ENCODE peak calls at places on chromosomes 12 and 14, in five cellular contexts. One of them, this sample, is unnamed.
A peak's percentile ranks its signal among the peaks of the same experiment; 100 is the strongest.

GRCh38 chr12:71846322-71846940 is 6.9 kb downstream of the TBC1D15 start:
- DNase-seq in astrocyte of the spinal cord: peak; percentile 52
- DNase-seq in heart left ventricle: no peak
- DNase-seq in head of caudate nucleus: no peak
- DNase-seq in NCI-H146: peak; percentile 31
- DNase-seq in this sample: peak; percentile 57

GRCh38 chr12:67773896-67774295 is 125.4 kb downstream of the DYRK2 start:
- DNase-seq in heart left ventricle: no peak
- DNase-seq in head of caudate nucleus: no peak
- DNase-seq in NCI-H146: no peak
- DNase-seq in astrocyte of the spinal cord: peak; percentile 59
- DNase-seq in this sample: no peak

GRCh38 chr14:26992403-26993115 is 394.7 kb upstream of the NOVA1 start:
- DNase-seq in head of caudate nucleus: no peak
- DNase-seq in heart left ventricle: no peak
- DNase-seq in astrocyte of the spinal cord: no peak
- DNase-seq in NCI-H146: no peak
- DNase-seq in this sample: no peak

GRCh38 chr12:115984607-115985006 is 292.9 kb downstream of the MED13L start:
- DNase-seq in NCI-H146: no peak
- DNase-seq in head of caudate nucleus: no peak
- DNase-seq in astrocyte of the spinal cord: no peak
- DNase-seq in heart left ventricle: no peak
- DNase-seq in this sample: no peak

GRCh38 chr12:88628856-88629509 is 48.7 kb upstream of the KITLG start:
- DNase-seq in astrocyte of the spinal cord: no peak
- DNase-seq in head of caudate nucleus: no peak
- DNase-seq in NCI-H146: no peak
- DNase-seq in heart left ventricle: no peak
- DNase-seq in this sample: peak; percentile 44

GRCh38 chr12:131122631-131123030 is 168.9 kb downstream of the ADGRD1 start:
- DNase-seq in astrocyte of the spinal cord: no peak
- DNase-seq in NCI-H146: no peak
- DNase-seq in heart left ventricle: no peak
- DNase-seq in head of caudate nucleus: no peak
- DNase-seq in this sample: no peak

GRCh38 chr12:82874935-82875334 is 188.2 kb downstream of the TMTC2 start:
- DNase-seq in heart left ventricle: no peak
- DNase-seq in head of caudate nucleus: no peak
- DNase-seq in astrocyte of the spinal cord: peak; percentile 43
- DNase-seq in NCI-H146: no peak
- DNase-seq in this sample: peak; percentile 40

GRCh38 chr14:48086516-48086915 is 411.1 kb upstream of the MDGA2 start:
- DNase-seq in head of caudate nucleus: no peak
- DNase-seq in NCI-H146: no peak
- DNase-seq in astrocyte of the spinal cord: no peak
- DNase-seq in heart left ventricle: no peak
- DNase-seq in this sample: no peak

GRCh38 chr12:51405801-51406207 is 14.6 kb upstream of the GALNT6 start:
- DNase-seq in astrocyte of the spinal cord: no peak
- DNase-seq in NCI-H146: no peak
- DNase-seq in head of caudate nucleus: no peak
- DNase-seq in heart left ventricle: no peak
- DNase-seq in this sample: no peak

GRCh38 chr12:14138495-14138894 is 157.1 kb upstream of the GRIN2B start:
- DNase-seq in astrocyte of the spinal cord: no peak
- DNase-seq in NCI-H146: no peak
- DNase-seq in head of caudate nucleus: no peak
- DNase-seq in heart left ventricle: no peak
- DNase-seq in this sample: no peak

GRCh38 chr12:25501565-25501964 is 51.5 kb downstream of the LMNTD1 start:
- DNase-seq in heart left ventricle: no peak
- DNase-seq in astrocyte of the spinal cord: no peak
- DNase-seq in NCI-H146: no peak
- DNase-seq in head of caudate nucleus: no peak
- DNase-seq in this sample: peak; percentile 27

GRCh38 chr12:98870521-98870920 is 225.4 kb downstream of the APAF1 start:
- DNase-seq in heart left ventricle: no peak
- DNase-seq in astrocyte of the spinal cord: no peak
- DNase-seq in NCI-H146: peak; percentile 5
- DNase-seq in head of caudate nucleus: peak; percentile 64
- DNase-seq in this sample: no peak

GRCh38 chr12:57518920-57519757 is 1.2 kb downstream of the DDIT3 start:
- DNase-seq in NCI-H146: peak; percentile 28
- DNase-seq in astrocyte of the spinal cord: peak; percentile 25
- DNase-seq in head of caudate nucleus: no peak
- DNase-seq in heart left ventricle: peak; percentile 30
- DNase-seq in this sample: peak; percentile 62

GRCh38 chr14:36271939-36272907 is 48.2 kb downstream of the MBIP start:
- DNase-seq in heart left ventricle: no peak
- DNase-seq in NCI-H146: no peak
- DNase-seq in astrocyte of the spinal cord: peak; percentile 7
- DNase-seq in head of caudate nucleus: peak; percentile 18
- DNase-seq in this sample: peak; percentile 4

GRCh38 chr12:4144676-4145075 is 128.9 kb upstream of the CCND2 start:
- DNase-seq in heart left ventricle: no peak
- DNase-seq in astrocyte of the spinal cord: no peak
- DNase-seq in head of caudate nucleus: no peak
- DNase-seq in NCI-H146: no peak
- DNase-seq in this sample: no peak

GRCh38 chr12:114032801-114033200 is 66.7 kb upstream of the RBM19 start:
- DNase-seq in astrocyte of the spinal cord: no peak
- DNase-seq in head of caudate nucleus: no peak
- DNase-seq in heart left ventricle: no peak
- DNase-seq in NCI-H146: no peak
- DNase-seq in this sample: no peak

GRCh38 chr12:6535697-6535946 is 1.3 kb downstream of the GAPDH start:
- DNase-seq in heart left ventricle: no peak
- DNase-seq in head of caudate nucleus: no peak
- DNase-seq in astrocyte of the spinal cord: no peak
- DNase-seq in NCI-H146: no peak
- DNase-seq in this sample: no peak

GRCh38 chr12:49298160-49298559 is 3.2 kb downstream of the PRPH start:
- DNase-seq in heart left ventricle: no peak
- DNase-seq in head of caudate nucleus: no peak
- DNase-seq in NCI-H146: no peak
- DNase-seq in astrocyte of the spinal cord: no peak
- DNase-seq in this sample: no peak

GRCh38 chr12:132605055-132605441 is 5.3 kb downstream of the LRCOL1 start:
- DNase-seq in NCI-H146: no peak
- DNase-seq in heart left ventricle: no peak
- DNase-seq in head of caudate nucleus: no peak
- DNase-seq in astrocyte of the spinal cord: no peak
- DNase-seq in this sample: no peak

GRCh38 chr12:57590892-57591566 is at the start of gene PIP4K2C:
- DNase-seq in NCI-H146: peak; percentile 91
- DNase-seq in head of caudate nucleus: peak; percentile 76
- DNase-seq in heart left ventricle: peak; percentile 84
- DNase-seq in astrocyte of the spinal cord: peak; percentile 40
- DNase-seq in this sample: peak; percentile 15

GRCh38 chr14:104192146-104192882 is 53.9 kb downstream of the KIF26A start:
- DNase-seq in head of caudate nucleus: no peak
- DNase-seq in NCI-H146: no peak
- DNase-seq in heart left ventricle: no peak
- DNase-seq in astrocyte of the spinal cord: no peak
- DNase-seq in this sample: no peak

GRCh38 chr12:123498126-123498825 is 35.2 kb downstream of the RILPL1 start:
- DNase-seq in head of caudate nucleus: no peak
- DNase-seq in astrocyte of the spinal cord: no peak
- DNase-seq in heart left ventricle: no peak
- DNase-seq in NCI-H146: no peak
- DNase-seq in this sample: no peak

GRCh38 chr12:20264608-20265114 is 103.7 kb upstream of the PDE3A start:
- DNase-seq in heart left ventricle: no peak
- DNase-seq in NCI-H146: no peak
- DNase-seq in astrocyte of the spinal cord: no peak
- DNase-seq in head of caudate nucleus: no peak
- DNase-seq in this sample: no peak

GRCh38 chr12:25155031-25155576 is 39.9 kb downstream of the DNAI7 start:
- DNase-seq in heart left ventricle: no peak
- DNase-seq in NCI-H146: peak; percentile 26
- DNase-seq in astrocyte of the spinal cord: peak; percentile 64
- DNase-seq in head of caudate nucleus: no peak
- DNase-seq in this sample: peak; percentile 49

GRCh38 chr12:45458854-45459807 is 243.2 kb downstream of the ANO6 start:
- DNase-seq in NCI-H146: no peak
- DNase-seq in astrocyte of the spinal cord: peak; percentile 53
- DNase-seq in head of caudate nucleus: no peak
- DNase-seq in heart left ventricle: no peak
- DNase-seq in this sample: peak; percentile 81

GRCh38 chr12:100159391-100160104 is 16.9 kb upstream of the BLTP3B start:
- DNase-seq in head of caudate nucleus: no peak
- DNase-seq in astrocyte of the spinal cord: no peak
- DNase-seq in NCI-H146: no peak
- DNase-seq in heart left ventricle: no peak
- DNase-seq in this sample: no peak